ENCODE peak calls at places on chromosomes 5 and 9, in four cellular contexts. L is aorta; V is stimulated activated naive CD4-positive, alpha-beta T cell; G is hepatic stellate cell. P is an unnamed sample.

GRCh38 chr9:122346478-122347347 is 24.1 kb upstream of the PTGS1 start:
- DNase-seq in L (peak; percentile 86), V (no peak), G (no peak), P (no peak)

GRCh38 chr5:157290981-157291711 is 25.2 kb downstream of the CYFIP2 start:
- DNase-seq in L (no peak), V (no peak), G (no peak), P (no peak)

GRCh38 chr5:154271466-154271865 is 80.9 kb downstream of the GALNT10 start:
- DNase-seq in L (no peak), V (no peak), G (no peak), P (no peak)

GRCh38 chr5:42745426-42745825 is 11.2 kb upstream of the CCDC152 start:
- DNase-seq in L (no peak), V (no peak), G (no peak), P (no peak)

GRCh38 chr5:76325876-76326491 is 77.1 kb upstream of the IQGAP2 start:
- DNase-seq in L (no peak), V (no peak), G (no peak), P (no peak)

GRCh38 chr9:36959681-36960574 is 74.1 kb downstream of the PAX5 start:
- DNase-seq in L (no peak), V (no peak), G (no peak), P (no peak)

GRCh38 chr9:116377179-116377790 is 223.7 kb downstream of the PAPPA start:
- DNase-seq in L (no peak), V (no peak), G (peak; percentile 72), P (no peak)

GRCh38 chr5:156584856-156585255 is 257.9 kb downstream of the SGCD start:
- DNase-seq in L (no peak), V (no peak), G (no peak), P (no peak)

GRCh38 chr5:62596096-62596495 is 17.5 kb downstream of the LRRC70 start:
- DNase-seq in L (no peak), V (no peak), G (no peak), P (no peak)

GRCh38 chr9:69076550-69076949 is 41.0 kb downstream of the FXN start:
- DNase-seq in L (no peak), V (no peak), G (no peak), P (no peak)

GRCh38 chr9:134855231-134855899 is 25.2 kb upstream of the FCN2 start:
- DNase-seq in L (peak; percentile 62), V (no peak), G (no peak), P (no peak)

GRCh38 chr5:120457839-120458507 is 6.1 kb upstream of the PRR16 start:
- DNase-seq in L (peak; percentile 92), V (peak; percentile 17), G (peak; percentile 36), P (no peak)

GRCh38 chr5:59760798-59761348 is 132.7 kb downstream of the PDE4D start:
- DNase-seq in L (no peak), V (no peak), G (no peak), P (no peak)

GRCh38 chr5:134873494-134873893 is 677 bp upstream of the TXNDC15 start:
- DNase-seq in L (no peak), V (no peak), G (no peak), P (peak; percentile 57)

GRCh38 chr9:130940693-130941576 is 1.9 kb upstream of the FIBCD1 start:
- DNase-seq in L (peak; percentile 87), V (peak; percentile 47), G (peak; percentile 52), P (peak; percentile 27)